ENCODE peak calls at places on chromosomes 5 and 9, in seven cellular contexts. D is ACHN; P is EL; N is stimulated activated CD8-positive, alpha-beta memory T cell treated with anti-CD3 and anti-CD28 coated beads, Interleukin-7, amount 100 ng/mL, for 4 hours; T is neural crest cell; I is stimulated activated CD4-positive, alpha-beta T cell treated with anti-CD3 and anti-CD28 coated beads, Interleukin-12 subunit alpha, Interleukin-12 subunit beta, amount 100 ng/mL, for 4 hours; O is astrocyte of the cerebellum. Q is an unnamed sample.

GRCh38 chr5:124843596-124843899 is 97.1 kb upstream of the ZNF608 start:
- DNase-seq in D (no peak), T (no peak), I (no peak), N (no peak), P (no peak), O (no peak), Q (no peak)

GRCh38 chr9:34326690-34327089 is 2.4 kb downstream of the KIF24 start:
- DNase-seq in P (no peak), N (no peak), T (no peak), D (no peak), I (no peak), O (no peak), Q (no peak)

GRCh38 chr5:65121880-65122436 is 353.2 kb downstream of the CWC27 start:
- DNase-seq in O (no peak), T (no peak), I (no peak), P (peak), D (no peak), N (no peak), Q (peak)

GRCh38 chr5:31066655-31067328 is 126.7 kb upstream of the CDH6 start:
- DNase-seq in P (no peak), T (no peak), N (no peak), O (peak), I (no peak), D (no peak), Q (no peak)

GRCh38 chr9:90460220-90460619 is 182.4 kb downstream of the DIRAS2 start:
- DNase-seq in I (no peak), P (no peak), T (no peak), N (no peak), O (no peak), D (no peak), Q (no peak)

GRCh38 chr9:14221558-14221957 is 92.4 kb downstream of the NFIB start:
- DNase-seq in I (no peak), P (peak), O (peak), N (no peak), T (no peak), D (peak), Q (peak)

GRCh38 chr9:123090198-123090896 is 56.9 kb downstream of the GPR21 start:
- DNase-seq in O (no peak), T (no peak), D (no peak), I (no peak), P (no peak), N (no peak), Q (no peak)

GRCh38 chr9:89916001-89916635 is 311.3 kb downstream of the GADD45G start:
- DNase-seq in D (no peak), T (no peak), N (no peak), P (no peak), I (no peak), O (no peak), Q (no peak)

GRCh38 chr9:100425758-100426157 is 1.2 kb upstream of the MSANTD3 start:
- DNase-seq in N (no peak), I (no peak), T (no peak), D (no peak), O (no peak), P (no peak), Q (no peak)

GRCh38 chr9:2559212-2560152 is 62.1 kb upstream of the VLDLR start:
- DNase-seq in I (no peak), D (peak), T (no peak), O (peak), P (peak), N (no peak), Q (peak)

GRCh38 chr9:108536836-108537601 is 318.8 kb downstream of the ACTL7B start:
- DNase-seq in I (no peak), O (no peak), D (no peak), P (peak), T (no peak), N (no peak), Q (peak)

GRCh38 chr5:62578540-62578939 is at the start of gene LRRC70:
- DNase-seq in P (peak), N (no peak), D (peak), O (no peak), I (no peak), T (no peak), Q (no peak)

GRCh38 chr5:16737620-16738364 is 121.0 kb upstream of the RETREG1 start:
- DNase-seq in O (no peak), T (no peak), N (no peak), D (no peak), P (no peak), I (no peak), Q (no peak)

GRCh38 chr9:117541192-117541591 is 126.3 kb upstream of the ASTN2 start:
- DNase-seq in T (no peak), O (no peak), D (no peak), N (no peak), I (no peak), P (no peak), Q (no peak)

GRCh38 chr9:28915256-28915930 is 1342.1 kb upstream of the C9orf72 start:
- DNase-seq in N (no peak), P (no peak), O (no peak), T (no peak), I (no peak), D (peak), Q (no peak)

GRCh38 chr9:96169901-96170300 is 132.1 kb downstream of the HSD17B3 start:
- DNase-seq in P (no peak), D (no peak), O (no peak), T (no peak), I (no peak), N (no peak), Q (no peak)

GRCh38 chr9:107548298-107549142 is 59.0 kb upstream of the KLF4 start:
- DNase-seq in P (peak), I (no peak), O (peak), T (no peak), D (peak), N (no peak), Q (peak)

GRCh38 chr5:65811004-65811403 is 89.0 kb downstream of the NLN start:
- DNase-seq in T (no peak), I (no peak), D (no peak), O (no peak), N (no peak), P (peak), Q (peak)

GRCh38 chr9:136326061-136326776 is 1.1 kb upstream of the GPSM1 start:
- DNase-seq in T (peak), N (no peak), P (peak), D (no peak), O (peak), I (no peak), Q (peak)

GRCh38 chr5:88672644-88673493 is 210.1 kb downstream of the MEF2C start:
- DNase-seq in O (peak), D (no peak), I (no peak), N (no peak), T (no peak), P (no peak), Q (no peak)

GRCh38 chr9:118522093-118523028 is 818.2 kb downstream of the TLR4 start:
- DNase-seq in I (no peak), T (peak), P (peak), N (no peak), O (peak), D (peak), Q (peak)

GRCh38 chr9:136552117-136552685 is 6.4 kb upstream of the NOTCH1 start:
- DNase-seq in I (no peak), D (no peak), N (no peak), T (no peak), O (no peak), P (peak), Q (peak)

GRCh38 chr9:80012557-80013330 is 441.0 kb downstream of the TLE4 start:
- DNase-seq in T (no peak), P (no peak), I (no peak), N (no peak), O (no peak), D (no peak), Q (no peak)

GRCh38 chr5:91136271-91136670 is 246.8 kb downstream of the ARRDC3 start:
- DNase-seq in D (peak), N (no peak), I (no peak), O (peak), P (peak), T (no peak), Q (no peak)

GRCh38 chr5:122400961-122401360 is 88.9 kb downstream of the SNCAIP start:
- DNase-seq in P (no peak), I (no peak), N (no peak), T (no peak), D (no peak), O (no peak), Q (no peak)